ENCODE peak calls at places on chromosome 19, in six cellular contexts. L is brain microvascular endothelial cell, J is astrocyte of the spinal cord, C is PC-3, H is stomach, Q is tibial nerve. Z is an unnamed sample.

GRCh38 chr19:11673608-11674041 is 65.1 kb downstream of the ZNF823 start:
- DNase-seq in L (peak), J (peak), C (peak), H (peak), Q (peak), Z (no peak)

GRCh38 chr19:48836089-48837017 is at the start of gene HSD17B14:
- DNase-seq in L (peak), J (peak), C (peak), H (no peak), Q (no peak), Z (no peak)

GRCh38 chr19:45254044-45254531 is 3.0 kb downstream of the MARK4 start:
- DNase-seq in L (no peak), J (no peak), C (no peak), H (no peak), Q (no peak), Z (no peak)

GRCh38 chr19:39223703-39224279 is 19.7 kb upstream of the SYCN start:
- DNase-seq in L (peak), J (peak), C (peak), H (no peak), Q (no peak), Z (no peak)

GRCh38 chr19:44803442-44804428 is 5.2 kb upstream of the BCAM start:
- DNase-seq in L (no peak), J (no peak), C (no peak), H (no peak), Q (no peak), Z (no peak)

GRCh38 chr19:3591876-3592613 is 6.8 kb downstream of the GIPC3 start:
- DNase-seq in L (no peak), J (no peak), C (no peak), H (peak), Q (no peak), Z (no peak)

GRCh38 chr19:51593138-51593890 is 22.2 kb downstream of the ZNF175 start:
- DNase-seq in L (no peak), J (no peak), C (no peak), H (no peak), Q (no peak), Z (no peak)

GRCh38 chr19:3612901-3613741 is 6.4 kb upstream of the TBXA2R start:
- DNase-seq in L (no peak), J (no peak), C (no peak), H (no peak), Q (no peak), Z (no peak)

GRCh38 chr19:17035842-17036424 is 9.3 kb upstream of the CPAMD8 start:
- DNase-seq in L (no peak), J (no peak), C (no peak), H (peak), Q (no peak), Z (peak)

GRCh38 chr19:16885166-16885565 is 3.6 kb upstream of the F2RL3 start:
- DNase-seq in L (peak), J (no peak), C (no peak), H (no peak), Q (no peak), Z (no peak)

GRCh38 chr19:9622531-9622930 is 1.5 kb upstream of the ZNF561 start:
- DNase-seq in L (no peak), J (peak), C (no peak), H (no peak), Q (no peak), Z (no peak)

GRCh38 chr19:1410789-1411188 is 3.4 kb downstream of the DAZAP1 start:
- DNase-seq in L (no peak), J (no peak), C (no peak), H (no peak), Q (no peak), Z (no peak)

GRCh38 chr19:1408300-1409203 is 1.2 kb downstream of the DAZAP1 start:
- DNase-seq in L (peak), J (peak), C (peak), H (peak), Q (no peak), Z (no peak)

GRCh38 chr19:1409204-1410005 is 2.0 kb downstream of the DAZAP1 start:
- DNase-seq in L (no peak), J (no peak), C (no peak), H (no peak), Q (no peak), Z (no peak)

GRCh38 chr19:1411255-1412191 is 4.1 kb downstream of the DAZAP1 start:
- DNase-seq in L (peak), J (peak), C (no peak), H (no peak), Q (no peak), Z (no peak)

GRCh38 chr19:1410136-1410786 is 2.9 kb downstream of the DAZAP1 start:
- DNase-seq in L (peak), J (peak), C (peak), H (no peak), Q (no peak), Z (no peak)
- H3K4me3 ChIP-seq in L (peak), J (no peak), C (peak), H (no peak), Q (no peak), Z (no peak)

GRCh38 chr19:4830332-4830731 is 1.2 kb downstream of the TICAM1 start:
- DNase-seq in L (no peak), J (no peak), C (no peak), H (no peak), Q (no peak), Z (no peak)

GRCh38 chr19:4830768-4831265 is 695 bp downstream of the TICAM1 start:
- DNase-seq in L (no peak), J (no peak), C (peak), H (no peak), Q (no peak), Z (no peak)

GRCh38 chr19:4831351-4832340 is at the start of gene TICAM1:
- DNase-seq in L (peak), J (peak), C (peak), H (peak), Q (peak), Z (no peak)

GRCh38 chr19:4832776-4833175 is 1.3 kb upstream of the TICAM1 start:
- DNase-seq in L (no peak), J (no peak), C (no peak), H (no peak), Q (no peak), Z (no peak)

DNA sequence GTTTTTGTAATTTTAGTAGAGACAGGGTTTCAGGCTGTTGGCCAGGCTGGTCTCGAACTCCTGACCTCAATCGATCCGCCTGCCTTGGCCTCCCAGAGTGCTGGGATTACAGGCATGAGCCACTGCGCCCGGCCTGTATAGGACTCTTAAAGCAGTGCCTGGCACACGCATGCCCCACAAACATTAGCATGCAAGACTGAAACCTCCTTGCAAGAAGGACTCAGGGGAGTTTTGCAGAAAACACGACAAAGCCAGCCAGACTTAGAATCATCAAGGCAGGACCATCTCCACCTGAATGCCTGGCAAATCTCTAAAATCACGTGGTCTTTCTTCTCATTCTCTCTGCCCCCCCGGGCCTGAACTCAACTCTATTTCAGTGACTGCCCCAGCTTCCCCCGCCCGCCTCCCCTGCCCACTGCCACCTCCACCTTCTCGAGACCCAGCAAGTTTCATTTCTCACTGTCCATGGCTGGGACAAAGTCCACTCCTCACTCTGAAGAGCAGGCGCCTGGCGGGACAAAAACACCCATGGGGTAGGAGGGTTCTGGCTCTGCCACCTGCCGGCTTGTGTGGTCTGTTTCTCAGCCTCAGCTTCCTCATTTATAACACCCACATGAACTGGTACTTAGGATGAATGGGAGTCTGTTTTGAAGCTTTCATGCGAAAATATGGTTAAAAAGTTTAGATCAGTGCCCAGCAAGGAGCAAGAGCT is 2.4 kb downstream of the TICAM1 start:
- DNase-seq in L (no peak), J (no peak), C (no peak), H (peak), Q (no peak), Z (no peak)
- TF ChIP-seq CTCF in L (peak), J (no peak), C (no peak), H (peak), Q (no peak), Z (peak)

DNA sequence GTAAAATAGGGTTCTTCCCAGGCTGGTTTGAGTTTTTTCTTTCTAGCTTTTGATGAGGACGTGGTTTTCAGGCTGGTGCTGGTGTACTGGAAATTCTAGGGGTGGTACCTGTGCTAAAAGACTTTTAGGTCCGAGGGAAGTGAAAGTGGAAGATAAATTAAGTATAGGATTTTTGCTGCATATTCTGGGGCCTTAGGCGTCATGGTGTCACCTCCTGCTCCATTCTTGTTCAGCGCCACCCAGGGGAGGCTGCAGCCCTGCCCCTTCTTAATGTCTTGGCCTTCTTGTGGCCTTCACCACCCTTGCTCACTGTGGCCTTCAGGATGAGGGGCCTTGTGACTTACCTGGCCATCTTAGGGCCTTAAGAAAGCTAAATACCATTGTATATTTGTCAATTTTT is 12.4 kb downstream of the ZNF552 start:
- DNase-seq in L (no peak), J (no peak), C (no peak), H (no peak), Q (no peak), Z (no peak)
- H3K4me3 ChIP-seq in L (no peak), J (no peak), C (no peak), H (no peak), Q (no peak), Z (no peak)

GRCh38 chr19:5563008-5563431 is 4.7 kb downstream of the TINCR start:
- DNase-seq in L (no peak), J (no peak), C (no peak), H (no peak), Q (no peak), Z (no peak)
- TF ChIP-seq CTCF in L (peak), J (peak), C (peak), H (no peak), Q (no peak), Z (no peak)

GRCh38 chr19:50311723-50312635 is 17.2 kb downstream of the KCNC3 start:
- DNase-seq in L (no peak), J (no peak), C (peak), H (no peak), Q (no peak), Z (no peak)
- H3K4me3 ChIP-seq in L (no peak), J (no peak), C (peak), H (no peak), Q (no peak), Z (no peak)

GRCh38 chr19:32266453-32266852 is 79.0 kb upstream of the ZNF507 start:
- DNase-seq in L (no peak), J (no peak), C (no peak), H (no peak), Q (no peak), Z (no peak)
- TF ChIP-seq CTCF in L (no peak), J (no peak), C (no peak), H (no peak), Q (no peak), Z (no peak)

GRCh38 chr19:57812201-57812600 is 2.5 kb downstream of the ZNF552 start:
- DNase-seq in L (no peak), J (no peak), C (no peak), H (no peak), Q (no peak), Z (no peak)

GRCh38 chr19:57815247-57816075 is 748 bp upstream of the ZNF552 start:
- DNase-seq in L (no peak), J (no peak), C (no peak), H (peak), Q (no peak), Z (no peak)

GRCh38 chr19:57816652-57817051 is 1.9 kb upstream of the ZNF552 start:
- DNase-seq in L (no peak), J (no peak), C (no peak), H (no peak), Q (no peak), Z (no peak)

GRCh38 chr19:57814505-57815246 is at the start of gene ZNF552:
- DNase-seq in L (peak), J (peak), C (peak), H (peak), Q (peak), Z (peak)

GRCh38 chr19:57813919-57814504 is 701 bp downstream of the ZNF552 start:
- DNase-seq in L (no peak), J (no peak), C (peak), H (no peak), Q (no peak), Z (no peak)
- H3K4me3 ChIP-seq in L (peak), J (peak), C (peak), H (peak), Q (peak), Z (peak)

DNA sequence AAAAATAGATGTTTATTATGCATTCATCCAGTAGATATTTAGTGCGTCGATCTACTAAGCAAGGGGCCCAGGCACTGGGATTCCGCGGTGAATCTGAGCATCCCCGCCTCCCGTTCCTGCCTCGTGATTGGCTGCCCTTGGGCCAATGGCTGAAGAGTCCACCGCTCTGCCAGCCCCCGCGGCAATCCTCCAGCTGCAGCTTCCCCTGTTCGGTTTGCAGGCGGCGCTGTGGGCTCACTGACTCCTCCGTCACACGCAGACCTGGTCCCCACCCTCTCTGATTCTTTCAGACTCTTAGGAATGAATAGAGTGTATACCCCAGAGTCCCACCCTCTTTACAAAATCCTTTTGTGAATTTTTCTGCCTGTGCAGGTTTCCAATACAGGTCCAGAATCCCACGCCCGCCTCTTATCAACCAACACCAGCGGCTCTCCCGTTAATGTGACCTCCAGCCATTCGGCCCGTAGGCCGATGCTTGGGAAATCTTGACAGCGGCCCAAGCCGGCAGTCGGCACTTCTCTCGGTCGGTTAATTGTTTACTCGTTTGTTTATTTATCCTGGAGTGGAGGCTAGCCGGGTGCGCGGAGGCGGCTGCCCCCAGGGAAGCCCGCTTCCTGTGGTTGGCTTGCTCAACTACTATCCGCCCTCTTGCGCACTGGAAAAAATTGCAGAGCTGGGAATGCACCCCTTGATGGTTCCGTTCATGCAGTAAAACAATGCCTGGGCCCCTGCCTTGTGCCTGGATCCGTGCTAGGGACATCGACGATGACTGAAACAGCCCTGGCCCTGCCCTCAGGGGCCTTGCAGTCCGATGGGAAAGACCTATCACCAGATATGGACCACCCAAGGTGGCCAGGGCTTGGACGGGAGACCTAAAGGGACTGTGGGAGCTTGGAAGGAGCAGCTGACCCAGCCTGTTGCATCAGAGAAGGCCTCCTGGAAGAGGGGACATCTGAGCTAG is 4.5 kb upstream of the ARHGAP35 start:
- DNase-seq in L (peak), J (peak), C (peak), H (peak), Q (peak), Z (peak)
- TF ChIP-seq CTCF in L (peak), J (peak), C (peak), H (peak), Q (peak), Z (peak)

GRCh38 chr19:18478545-18479311 is 40.8 kb upstream of the ISYNA1 start:
- DNase-seq in L (peak), J (peak), C (peak), H (peak), Q (peak), Z (peak)

GRCh38 chr19:18477974-18478373 is 40.0 kb upstream of the ISYNA1 start:
- DNase-seq in L (no peak), J (no peak), C (no peak), H (no peak), Q (no peak), Z (no peak)

GRCh38 chr19:18477042-18477760 is 39.3 kb upstream of the ISYNA1 start:
- DNase-seq in L (no peak), J (no peak), C (no peak), H (no peak), Q (no peak), Z (no peak)

GRCh38 chr19:18481505-18482222 is 40.2 kb downstream of the ELL start:
- DNase-seq in L (no peak), J (no peak), C (no peak), H (no peak), Q (no peak), Z (no peak)

DNA sequence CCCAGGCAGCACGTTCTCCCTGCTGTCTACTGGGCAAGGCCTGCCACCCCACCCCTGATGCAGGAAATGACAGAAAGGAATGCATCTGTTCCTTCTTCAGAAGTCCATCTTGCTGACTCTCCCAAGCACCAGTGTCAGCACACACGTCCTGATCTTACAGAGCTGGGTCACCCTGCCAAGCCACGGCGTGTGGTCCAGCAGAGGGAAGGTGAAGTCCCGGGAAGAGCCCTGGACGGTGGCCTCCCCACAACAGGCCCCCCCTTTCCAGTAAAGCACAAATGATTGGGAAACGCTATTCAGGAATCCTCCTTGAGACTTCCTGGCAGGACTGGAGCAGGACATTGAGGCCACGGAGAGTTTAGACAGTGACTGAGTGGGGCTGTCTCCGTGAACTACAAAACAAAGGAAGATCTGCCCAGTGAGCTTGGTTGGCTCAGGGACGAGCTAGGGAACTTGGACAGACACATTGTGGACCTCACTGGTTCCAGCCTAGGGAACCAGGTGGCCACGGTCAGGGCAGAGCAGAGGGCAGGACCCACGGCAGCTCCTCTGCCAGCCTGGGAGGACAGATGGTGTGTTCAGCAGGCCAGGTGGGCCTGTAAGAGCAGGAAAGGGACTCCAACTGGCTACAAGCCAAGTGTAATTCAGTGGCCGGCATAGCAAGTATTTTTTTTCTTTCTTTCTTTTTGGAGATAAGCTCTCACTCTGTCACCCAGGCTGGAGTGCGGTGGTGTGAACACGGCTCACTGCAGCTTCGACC is 41.7 kb downstream of the ELL start:
- DNase-seq in L (no peak), J (no peak), C (no peak), H (peak), Q (peak), Z (no peak)
- H3K4me3 ChIP-seq in L (no peak), J (no peak), C (no peak), H (no peak), Q (no peak), Z (no peak)

Z was measured in GM12864.